ENCODE peak calls at places on chromosomes 1 and 21, in seven cellular contexts. One of them, this sample, is unnamed.

GRCh38 chr1:214446772-214447556 is 104.4 kb downstream of the PTPN14 start:
- DNase-seq in stimulated activated CD4-positive, alpha-beta T cell treated with anti-CD3 and anti-CD28 coated beads, Interleukin-2, amount 100 ng/mL, for 24 hours: no peak
- DNase-seq in mucosa of descending colon: no peak
- DNase-seq in iris pigment epithelial cell: peak
- DNase-seq in HAP-1: peak
- DNase-seq in WTC11: peak
- DNase-seq in right cardiac atrium: no peak
- DNase-seq in this sample: peak

GRCh38 chr1:205064301-205064700 is 20.0 kb downstream of the TMEM81 start:
- DNase-seq in stimulated activated CD4-positive, alpha-beta T cell treated with anti-CD3 and anti-CD28 coated beads, Interleukin-2, amount 100 ng/mL, for 24 hours: no peak
- DNase-seq in mucosa of descending colon: no peak
- DNase-seq in iris pigment epithelial cell: no peak
- DNase-seq in HAP-1: no peak
- DNase-seq in WTC11: no peak
- DNase-seq in right cardiac atrium: no peak
- DNase-seq in this sample: no peak

GRCh38 chr1:94327001-94327685 is 89.8 kb upstream of the ARHGAP29 start:
- DNase-seq in stimulated activated CD4-positive, alpha-beta T cell treated with anti-CD3 and anti-CD28 coated beads, Interleukin-2, amount 100 ng/mL, for 24 hours: peak
- DNase-seq in mucosa of descending colon: peak
- DNase-seq in iris pigment epithelial cell: peak
- DNase-seq in HAP-1: peak
- DNase-seq in WTC11: peak
- DNase-seq in right cardiac atrium: peak
- DNase-seq in this sample: peak

GRCh38 chr1:78607334-78607927 is 12.8 kb upstream of the IFI44L start:
- DNase-seq in stimulated activated CD4-positive, alpha-beta T cell treated with anti-CD3 and anti-CD28 coated beads, Interleukin-2, amount 100 ng/mL, for 24 hours: no peak
- DNase-seq in mucosa of descending colon: no peak
- DNase-seq in iris pigment epithelial cell: peak
- DNase-seq in HAP-1: no peak
- DNase-seq in WTC11: no peak
- DNase-seq in right cardiac atrium: no peak
- DNase-seq in this sample: no peak

GRCh38 chr1:10109372-10109771 is 76.6 kb downstream of the UBE4B start:
- DNase-seq in stimulated activated CD4-positive, alpha-beta T cell treated with anti-CD3 and anti-CD28 coated beads, Interleukin-2, amount 100 ng/mL, for 24 hours: no peak
- DNase-seq in mucosa of descending colon: no peak
- DNase-seq in iris pigment epithelial cell: no peak
- DNase-seq in HAP-1: no peak
- DNase-seq in WTC11: no peak
- DNase-seq in right cardiac atrium: no peak
- DNase-seq in this sample: no peak

GRCh38 chr1:206784471-206784903 is 12.2 kb upstream of the IL10 start:
- DNase-seq in stimulated activated CD4-positive, alpha-beta T cell treated with anti-CD3 and anti-CD28 coated beads, Interleukin-2, amount 100 ng/mL, for 24 hours: peak
- DNase-seq in mucosa of descending colon: peak
- DNase-seq in iris pigment epithelial cell: no peak
- DNase-seq in HAP-1: no peak
- DNase-seq in WTC11: no peak
- DNase-seq in right cardiac atrium: no peak
- DNase-seq in this sample: no peak

GRCh38 chr1:8477199-8477982 is 159.5 kb downstream of the SLC45A1 start:
- DNase-seq in stimulated activated CD4-positive, alpha-beta T cell treated with anti-CD3 and anti-CD28 coated beads, Interleukin-2, amount 100 ng/mL, for 24 hours: peak
- DNase-seq in mucosa of descending colon: no peak
- DNase-seq in iris pigment epithelial cell: peak
- DNase-seq in HAP-1: peak
- DNase-seq in WTC11: no peak
- DNase-seq in right cardiac atrium: no peak
- DNase-seq in this sample: no peak

GRCh38 chr1:10556430-10557005 is 81.8 kb downstream of the PEX14 start:
- DNase-seq in stimulated activated CD4-positive, alpha-beta T cell treated with anti-CD3 and anti-CD28 coated beads, Interleukin-2, amount 100 ng/mL, for 24 hours: no peak
- DNase-seq in mucosa of descending colon: no peak
- DNase-seq in iris pigment epithelial cell: no peak
- DNase-seq in HAP-1: no peak
- DNase-seq in WTC11: peak
- DNase-seq in right cardiac atrium: peak
- DNase-seq in this sample: no peak

GRCh38 chr1:66446261-66447001 is 87.5 kb upstream of the SGIP1 start:
- DNase-seq in stimulated activated CD4-positive, alpha-beta T cell treated with anti-CD3 and anti-CD28 coated beads, Interleukin-2, amount 100 ng/mL, for 24 hours: no peak
- DNase-seq in mucosa of descending colon: no peak
- DNase-seq in iris pigment epithelial cell: peak
- DNase-seq in HAP-1: peak
- DNase-seq in WTC11: no peak
- DNase-seq in right cardiac atrium: no peak
- DNase-seq in this sample: peak

GRCh38 chr1:147648933-147649332 is 21.4 kb downstream of the ACP6 start:
- DNase-seq in stimulated activated CD4-positive, alpha-beta T cell treated with anti-CD3 and anti-CD28 coated beads, Interleukin-2, amount 100 ng/mL, for 24 hours: no peak
- DNase-seq in mucosa of descending colon: no peak
- DNase-seq in iris pigment epithelial cell: no peak
- DNase-seq in HAP-1: no peak
- DNase-seq in WTC11: no peak
- DNase-seq in right cardiac atrium: no peak
- DNase-seq in this sample: no peak

GRCh38 chr1:174152424-174152823 is 6.9 kb upstream of the RABGAP1L start:
- DNase-seq in stimulated activated CD4-positive, alpha-beta T cell treated with anti-CD3 and anti-CD28 coated beads, Interleukin-2, amount 100 ng/mL, for 24 hours: no peak
- DNase-seq in mucosa of descending colon: no peak
- DNase-seq in iris pigment epithelial cell: no peak
- DNase-seq in HAP-1: no peak
- DNase-seq in WTC11: no peak
- DNase-seq in right cardiac atrium: no peak
- DNase-seq in this sample: no peak

GRCh38 chr1:91793189-91793588 is 92.8 kb downstream of the TGFBR3 start:
- DNase-seq in stimulated activated CD4-positive, alpha-beta T cell treated with anti-CD3 and anti-CD28 coated beads, Interleukin-2, amount 100 ng/mL, for 24 hours: no peak
- DNase-seq in mucosa of descending colon: no peak
- DNase-seq in iris pigment epithelial cell: no peak
- DNase-seq in HAP-1: no peak
- DNase-seq in WTC11: no peak
- DNase-seq in right cardiac atrium: no peak
- DNase-seq in this sample: no peak

GRCh38 chr1:207831517-207832327 is 79.2 kb downstream of the CD34 start:
- DNase-seq in stimulated activated CD4-positive, alpha-beta T cell treated with anti-CD3 and anti-CD28 coated beads, Interleukin-2, amount 100 ng/mL, for 24 hours: peak
- DNase-seq in mucosa of descending colon: no peak
- DNase-seq in iris pigment epithelial cell: peak
- DNase-seq in HAP-1: no peak
- DNase-seq in WTC11: no peak
- DNase-seq in right cardiac atrium: peak
- DNase-seq in this sample: no peak

GRCh38 chr1:147539122-147539575 is 2.2 kb upstream of the BCL9 start:
- DNase-seq in stimulated activated CD4-positive, alpha-beta T cell treated with anti-CD3 and anti-CD28 coated beads, Interleukin-2, amount 100 ng/mL, for 24 hours: peak
- DNase-seq in mucosa of descending colon: no peak
- DNase-seq in iris pigment epithelial cell: peak
- DNase-seq in HAP-1: no peak
- DNase-seq in WTC11: no peak
- DNase-seq in right cardiac atrium: no peak
- DNase-seq in this sample: no peak

GRCh38 chr1:11286735-11287410 is 13.9 kb downstream of the UBIAD1 start:
- DNase-seq in stimulated activated CD4-positive, alpha-beta T cell treated with anti-CD3 and anti-CD28 coated beads, Interleukin-2, amount 100 ng/mL, for 24 hours: no peak
- DNase-seq in mucosa of descending colon: no peak
- DNase-seq in iris pigment epithelial cell: peak
- DNase-seq in HAP-1: no peak
- DNase-seq in WTC11: no peak
- DNase-seq in right cardiac atrium: no peak
- DNase-seq in this sample: peak

GRCh38 chr1:3323021-3323790 is 131.3 kb upstream of the ARHGEF16 start:
- DNase-seq in stimulated activated CD4-positive, alpha-beta T cell treated with anti-CD3 and anti-CD28 coated beads, Interleukin-2, amount 100 ng/mL, for 24 hours: no peak
- DNase-seq in mucosa of descending colon: peak
- DNase-seq in iris pigment epithelial cell: no peak
- DNase-seq in HAP-1: peak
- DNase-seq in WTC11: no peak
- DNase-seq in right cardiac atrium: peak
- DNase-seq in this sample: no peak

GRCh38 chr1:18373882-18374493 is 106.7 kb upstream of the KLHDC7A start:
- DNase-seq in stimulated activated CD4-positive, alpha-beta T cell treated with anti-CD3 and anti-CD28 coated beads, Interleukin-2, amount 100 ng/mL, for 24 hours: peak
- DNase-seq in mucosa of descending colon: no peak
- DNase-seq in iris pigment epithelial cell: no peak
- DNase-seq in HAP-1: peak
- DNase-seq in WTC11: peak
- DNase-seq in right cardiac atrium: no peak
- DNase-seq in this sample: peak

GRCh38 chr21:27132270-27132669 is 165.4 kb upstream of the ADAMTS5 start:
- DNase-seq in stimulated activated CD4-positive, alpha-beta T cell treated with anti-CD3 and anti-CD28 coated beads, Interleukin-2, amount 100 ng/mL, for 24 hours: no peak
- DNase-seq in mucosa of descending colon: no peak
- DNase-seq in iris pigment epithelial cell: peak
- DNase-seq in HAP-1: no peak
- DNase-seq in WTC11: no peak
- DNase-seq in right cardiac atrium: no peak
- DNase-seq in this sample: no peak

GRCh38 chr1:183953031-183953430 is 84.5 kb downstream of the COLGALT2 start:
- DNase-seq in stimulated activated CD4-positive, alpha-beta T cell treated with anti-CD3 and anti-CD28 coated beads, Interleukin-2, amount 100 ng/mL, for 24 hours: no peak
- DNase-seq in mucosa of descending colon: no peak
- DNase-seq in iris pigment epithelial cell: no peak
- DNase-seq in HAP-1: no peak
- DNase-seq in WTC11: no peak
- DNase-seq in right cardiac atrium: no peak
- DNase-seq in this sample: no peak

GRCh38 chr1:66598670-66599069 is 64.7 kb downstream of the SGIP1 start:
- DNase-seq in stimulated activated CD4-positive, alpha-beta T cell treated with anti-CD3 and anti-CD28 coated beads, Interleukin-2, amount 100 ng/mL, for 24 hours: no peak
- DNase-seq in mucosa of descending colon: no peak
- DNase-seq in iris pigment epithelial cell: peak
- DNase-seq in HAP-1: no peak
- DNase-seq in WTC11: no peak
- DNase-seq in right cardiac atrium: no peak
- DNase-seq in this sample: no peak

GRCh38 chr1:189538271-189538670 is 939.4 kb downstream of the BRINP3 start:
- DNase-seq in stimulated activated CD4-positive, alpha-beta T cell treated with anti-CD3 and anti-CD28 coated beads, Interleukin-2, amount 100 ng/mL, for 24 hours: no peak
- DNase-seq in mucosa of descending colon: no peak
- DNase-seq in iris pigment epithelial cell: peak
- DNase-seq in HAP-1: no peak
- DNase-seq in WTC11: no peak
- DNase-seq in right cardiac atrium: no peak
- DNase-seq in this sample: no peak

GRCh38 chr1:204623894-204624361 is 61.6 kb downstream of the LRRN2 start:
- DNase-seq in stimulated activated CD4-positive, alpha-beta T cell treated with anti-CD3 and anti-CD28 coated beads, Interleukin-2, amount 100 ng/mL, for 24 hours: no peak
- DNase-seq in mucosa of descending colon: no peak
- DNase-seq in iris pigment epithelial cell: no peak
- DNase-seq in HAP-1: peak
- DNase-seq in WTC11: peak
- DNase-seq in right cardiac atrium: no peak
- DNase-seq in this sample: peak

GRCh38 chr1:67446893-67447292 is 16.7 kb upstream of the SERBP1 start:
- DNase-seq in stimulated activated CD4-positive, alpha-beta T cell treated with anti-CD3 and anti-CD28 coated beads, Interleukin-2, amount 100 ng/mL, for 24 hours: no peak
- DNase-seq in mucosa of descending colon: no peak
- DNase-seq in iris pigment epithelial cell: no peak
- DNase-seq in HAP-1: no peak
- DNase-seq in WTC11: no peak
- DNase-seq in right cardiac atrium: no peak
- DNase-seq in this sample: no peak

GRCh38 chr1:115432061-115432460 is 94.0 kb upstream of the NGF start:
- DNase-seq in stimulated activated CD4-positive, alpha-beta T cell treated with anti-CD3 and anti-CD28 coated beads, Interleukin-2, amount 100 ng/mL, for 24 hours: no peak
- DNase-seq in mucosa of descending colon: no peak
- DNase-seq in iris pigment epithelial cell: peak
- DNase-seq in HAP-1: no peak
- DNase-seq in WTC11: no peak
- DNase-seq in right cardiac atrium: peak
- DNase-seq in this sample: no peak

GRCh38 chr1:156992215-156992614 is 53.3 kb downstream of the ARHGEF11 start:
- DNase-seq in stimulated activated CD4-positive, alpha-beta T cell treated with anti-CD3 and anti-CD28 coated beads, Interleukin-2, amount 100 ng/mL, for 24 hours: no peak
- DNase-seq in mucosa of descending colon: no peak
- DNase-seq in iris pigment epithelial cell: no peak
- DNase-seq in HAP-1: no peak
- DNase-seq in WTC11: no peak
- DNase-seq in right cardiac atrium: no peak
- DNase-seq in this sample: no peak

GRCh38 chr1:112594208-112594876 is 24.6 kb downstream of the ST7L start:
- DNase-seq in stimulated activated CD4-positive, alpha-beta T cell treated with anti-CD3 and anti-CD28 coated beads, Interleukin-2, amount 100 ng/mL, for 24 hours: no peak
- DNase-seq in mucosa of descending colon: no peak
- DNase-seq in iris pigment epithelial cell: peak
- DNase-seq in HAP-1: no peak
- DNase-seq in WTC11: no peak
- DNase-seq in right cardiac atrium: no peak
- DNase-seq in this sample: no peak

GRCh38 chr1:2951856-2952255 is 69.4 kb upstream of the ACTRT2 start:
- DNase-seq in stimulated activated CD4-positive, alpha-beta T cell treated with anti-CD3 and anti-CD28 coated beads, Interleukin-2, amount 100 ng/mL, for 24 hours: no peak
- DNase-seq in mucosa of descending colon: peak
- DNase-seq in iris pigment epithelial cell: no peak
- DNase-seq in HAP-1: no peak
- DNase-seq in WTC11: no peak
- DNase-seq in right cardiac atrium: no peak
- DNase-seq in this sample: no peak

GRCh38 chr1:72938408-72938807 is 656.1 kb upstream of the NEGR1 start:
- DNase-seq in stimulated activated CD4-positive, alpha-beta T cell treated with anti-CD3 and anti-CD28 coated beads, Interleukin-2, amount 100 ng/mL, for 24 hours: no peak
- DNase-seq in mucosa of descending colon: no peak
- DNase-seq in iris pigment epithelial cell: no peak
- DNase-seq in HAP-1: no peak
- DNase-seq in WTC11: no peak
- DNase-seq in right cardiac atrium: no peak
- DNase-seq in this sample: no peak

GRCh38 chr21:46369520-46370235 is 45.7 kb downstream of the PCNT start:
- DNase-seq in stimulated activated CD4-positive, alpha-beta T cell treated with anti-CD3 and anti-CD28 coated beads, Interleukin-2, amount 100 ng/mL, for 24 hours: no peak
- DNase-seq in mucosa of descending colon: no peak
- DNase-seq in iris pigment epithelial cell: no peak
- DNase-seq in HAP-1: no peak
- DNase-seq in WTC11: no peak
- DNase-seq in right cardiac atrium: no peak
- DNase-seq in this sample: no peak